ENCODE peak calls at places on chromosomes 7 and 10, in seven cellular contexts. One of them, this sample, is unnamed.

GRCh38 chr7:106108988-106109387 is 3.1 kb downstream of the SYPL1 start:
- DNase-seq in osteoblast: no peak
- DNase-seq in adrenal gland: no peak
- DNase-seq in H1: no peak
- DNase-seq in GM23338: no peak
- DNase-seq in prostate gland: no peak
- DNase-seq in cardiac muscle cell: peak; percentile 19
- DNase-seq in this sample: no peak

GRCh38 chr10:5711637-5712036 is 27.0 kb downstream of the TASOR2 start:
- DNase-seq in osteoblast: no peak
- DNase-seq in adrenal gland: no peak
- DNase-seq in H1: no peak
- DNase-seq in GM23338: no peak
- DNase-seq in prostate gland: no peak
- DNase-seq in cardiac muscle cell: peak; percentile 3
- DNase-seq in this sample: no peak

GRCh38 chr7:87747681-87748080 is 119.5 kb downstream of the RUNDC3B start:
- DNase-seq in osteoblast: no peak
- DNase-seq in adrenal gland: no peak
- DNase-seq in H1: no peak
- DNase-seq in GM23338: no peak
- DNase-seq in prostate gland: no peak
- DNase-seq in cardiac muscle cell: no peak
- DNase-seq in this sample: no peak

GRCh38 chr7:22715969-22716368 is 11.0 kb upstream of the IL6 start:
- DNase-seq in osteoblast: no peak
- DNase-seq in adrenal gland: no peak
- DNase-seq in H1: no peak
- DNase-seq in GM23338: no peak
- DNase-seq in prostate gland: no peak
- DNase-seq in cardiac muscle cell: no peak
- DNase-seq in this sample: no peak

GRCh38 chr10:14476641-14477407 is 146.1 kb upstream of the FRMD4A start:
- DNase-seq in osteoblast: no peak
- DNase-seq in adrenal gland: no peak
- DNase-seq in H1: no peak
- DNase-seq in GM23338: no peak
- DNase-seq in prostate gland: no peak
- DNase-seq in cardiac muscle cell: peak; percentile 34
- DNase-seq in this sample: no peak

GRCh38 chr7:45122975-45123860 is 11.7 kb upstream of the TBRG4 start:
- DNase-seq in osteoblast: no peak
- DNase-seq in adrenal gland: no peak
- DNase-seq in H1: no peak
- DNase-seq in GM23338: no peak
- DNase-seq in prostate gland: no peak
- DNase-seq in cardiac muscle cell: no peak
- DNase-seq in this sample: no peak

GRCh38 chr10:119496282-119496681 is 46.2 kb downstream of the RGS10 start:
- DNase-seq in osteoblast: peak; percentile 34
- DNase-seq in adrenal gland: no peak
- DNase-seq in H1: no peak
- DNase-seq in GM23338: no peak
- DNase-seq in prostate gland: no peak
- DNase-seq in cardiac muscle cell: no peak
- DNase-seq in this sample: no peak

GRCh38 chr7:52959878-52960660 is 75.4 kb upstream of the POM121L12 start:
- DNase-seq in osteoblast: peak; percentile 30
- DNase-seq in adrenal gland: no peak
- DNase-seq in H1: no peak
- DNase-seq in GM23338: no peak
- DNase-seq in prostate gland: no peak
- DNase-seq in cardiac muscle cell: no peak
- DNase-seq in this sample: no peak

GRCh38 chr7:70316745-70317144 is 718.5 kb downstream of the AUTS2 start:
- DNase-seq in osteoblast: no peak
- DNase-seq in adrenal gland: no peak
- DNase-seq in H1: no peak
- DNase-seq in GM23338: no peak
- DNase-seq in prostate gland: no peak
- DNase-seq in cardiac muscle cell: no peak
- DNase-seq in this sample: no peak

GRCh38 chr7:12092499-12093130 is 118.5 kb upstream of the TMEM106B start:
- DNase-seq in osteoblast: no peak
- DNase-seq in adrenal gland: no peak
- DNase-seq in H1: no peak
- DNase-seq in GM23338: no peak
- DNase-seq in prostate gland: no peak
- DNase-seq in cardiac muscle cell: peak; percentile 11
- DNase-seq in this sample: no peak

GRCh38 chr10:56874950-56875349 is 513.9 kb upstream of the ZWINT start:
- DNase-seq in osteoblast: no peak
- DNase-seq in adrenal gland: no peak
- DNase-seq in H1: no peak
- DNase-seq in GM23338: no peak
- DNase-seq in prostate gland: no peak
- DNase-seq in cardiac muscle cell: no peak
- DNase-seq in this sample: no peak

GRCh38 chr10:131436467-131436866 is 124.9 kb upstream of the TCERG1L start:
- DNase-seq in osteoblast: no peak
- DNase-seq in adrenal gland: no peak
- DNase-seq in H1: no peak
- DNase-seq in GM23338: no peak
- DNase-seq in prostate gland: no peak
- DNase-seq in cardiac muscle cell: no peak
- DNase-seq in this sample: no peak

GRCh38 chr7:27113991-27114866 is 11.7 kb upstream of the HOXA2 start:
- DNase-seq in osteoblast: peak; percentile 94
- DNase-seq in adrenal gland: no peak
- DNase-seq in H1: peak; percentile 52
- DNase-seq in GM23338: peak; percentile 41
- DNase-seq in prostate gland: peak; percentile 56
- DNase-seq in cardiac muscle cell: no peak
- DNase-seq in this sample: no peak

GRCh38 chr7:17545348-17545747 is 246.9 kb downstream of the AHR start:
- DNase-seq in osteoblast: no peak
- DNase-seq in adrenal gland: no peak
- DNase-seq in H1: no peak
- DNase-seq in GM23338: no peak
- DNase-seq in prostate gland: no peak
- DNase-seq in cardiac muscle cell: peak; percentile 44
- DNase-seq in this sample: no peak

GRCh38 chr10:74825033-74825370 is 1.4 kb upstream of the KAT6B start:
- DNase-seq in osteoblast: peak; percentile 83
- DNase-seq in adrenal gland: peak; percentile 50
- DNase-seq in H1: peak; percentile 70
- DNase-seq in GM23338: peak; percentile 57
- DNase-seq in prostate gland: peak; percentile 12
- DNase-seq in cardiac muscle cell: no peak
- DNase-seq in this sample: no peak

GRCh38 chr10:20877986-20878979 is 18.8 kb downstream of the NEBL start:
- DNase-seq in osteoblast: no peak
- DNase-seq in adrenal gland: no peak
- DNase-seq in H1: no peak
- DNase-seq in GM23338: no peak
- DNase-seq in prostate gland: no peak
- DNase-seq in cardiac muscle cell: peak; percentile 27
- DNase-seq in this sample: no peak

GRCh38 chr7:40802497-40802896 is 667.7 kb downstream of the SUGCT start:
- DNase-seq in osteoblast: no peak
- DNase-seq in adrenal gland: no peak
- DNase-seq in H1: no peak
- DNase-seq in GM23338: no peak
- DNase-seq in prostate gland: no peak
- DNase-seq in cardiac muscle cell: no peak
- DNase-seq in this sample: no peak

GRCh38 chr7:74175270-74175803 is 1.2 kb downstream of the EIF4H start:
- DNase-seq in osteoblast: no peak
- DNase-seq in adrenal gland: no peak
- DNase-seq in H1: no peak
- DNase-seq in GM23338: no peak
- DNase-seq in prostate gland: peak; percentile 17
- DNase-seq in cardiac muscle cell: no peak
- DNase-seq in this sample: no peak

GRCh38 chr7:74173491-74173865 is 678 bp upstream of the EIF4H start:
- DNase-seq in osteoblast: peak; percentile 71
- DNase-seq in adrenal gland: no peak
- DNase-seq in H1: no peak
- DNase-seq in GM23338: no peak
- DNase-seq in prostate gland: no peak
- DNase-seq in cardiac muscle cell: no peak
- DNase-seq in this sample: no peak

GRCh38 chr7:74173866-74174605 is at the start of gene EIF4H:
- DNase-seq in osteoblast: peak; percentile 99
- DNase-seq in adrenal gland: peak; percentile 97
- DNase-seq in H1: peak; percentile 100
- DNase-seq in GM23338: peak; percentile 95
- DNase-seq in prostate gland: peak; percentile 95
- DNase-seq in cardiac muscle cell: peak; percentile 98
- DNase-seq in this sample: peak; percentile 98

GRCh38 chr7:74173074-74173473 is 1.1 kb upstream of the EIF4H start:
- DNase-seq in osteoblast: no peak
- DNase-seq in adrenal gland: peak; percentile 46
- DNase-seq in H1: no peak
- DNase-seq in GM23338: peak; percentile 46
- DNase-seq in prostate gland: no peak
- DNase-seq in cardiac muscle cell: no peak
- DNase-seq in this sample: peak; percentile 26

DNA sequence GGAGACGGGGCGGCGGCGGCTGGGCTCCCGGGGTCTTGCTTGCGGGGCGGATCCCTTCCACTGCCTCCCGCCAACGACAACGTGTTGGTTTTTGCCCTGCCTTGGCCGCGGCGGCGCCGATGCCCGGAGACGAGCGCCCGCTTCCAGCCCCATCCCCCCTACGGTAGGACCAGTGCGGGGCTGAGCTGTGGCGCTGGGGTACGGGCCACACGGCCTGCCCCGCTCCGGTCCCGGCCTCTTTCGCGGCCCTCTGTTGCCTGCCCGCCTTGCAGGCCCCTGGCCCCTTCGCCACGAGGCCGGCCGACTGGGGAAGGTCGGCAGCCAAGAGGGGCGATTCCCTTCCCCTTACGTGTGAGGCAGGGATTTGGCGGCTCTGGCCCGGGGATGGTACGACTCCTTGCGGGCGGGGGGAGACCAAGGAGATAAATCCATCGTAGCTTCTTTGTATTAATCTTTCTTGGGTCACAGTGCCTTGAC is 488 bp downstream of the EIF4H start:
- DNase-seq in osteoblast: peak; percentile 85
- DNase-seq in adrenal gland: peak; percentile 58
- DNase-seq in H1: no peak
- DNase-seq in GM23338: peak; percentile 65
- DNase-seq in prostate gland: peak; percentile 20
- DNase-seq in cardiac muscle cell: peak; percentile 66
- DNase-seq in this sample: peak; percentile 46
- TF ChIP-seq CTCF in osteoblast: no peak
- TF ChIP-seq CTCF in adrenal gland: no peak
- TF ChIP-seq CTCF in H1: no peak
- TF ChIP-seq CTCF in GM23338: no peak
- TF ChIP-seq CTCF in prostate gland: no peak
- TF ChIP-seq CTCF in cardiac muscle cell: peak; percentile 10
- TF ChIP-seq CTCF in this sample: no peak

GRCh38 chr10:76248781-76249180 is 817.4 kb downstream of the LRMDA start:
- DNase-seq in osteoblast: no peak
- DNase-seq in adrenal gland: no peak
- DNase-seq in H1: no peak
- DNase-seq in GM23338: no peak
- DNase-seq in prostate gland: no peak
- DNase-seq in cardiac muscle cell: peak; percentile 42
- DNase-seq in this sample: no peak

GRCh38 chr10:76245951-76246495 is 814.6 kb downstream of the LRMDA start:
- DNase-seq in osteoblast: no peak
- DNase-seq in adrenal gland: no peak
- DNase-seq in H1: no peak
- DNase-seq in GM23338: no peak
- DNase-seq in prostate gland: no peak
- DNase-seq in cardiac muscle cell: no peak
- DNase-seq in this sample: no peak

GRCh38 chr10:76242956-76243355 is 811.5 kb downstream of the LRMDA start:
- DNase-seq in osteoblast: no peak
- DNase-seq in adrenal gland: no peak
- DNase-seq in H1: no peak
- DNase-seq in GM23338: no peak
- DNase-seq in prostate gland: no peak
- DNase-seq in cardiac muscle cell: no peak
- DNase-seq in this sample: peak; percentile 48

GRCh38 chr10:76244061-76244686 is 812.8 kb downstream of the LRMDA start:
- DNase-seq in osteoblast: no peak
- DNase-seq in adrenal gland: no peak
- DNase-seq in H1: no peak
- DNase-seq in GM23338: no peak
- DNase-seq in prostate gland: no peak
- DNase-seq in cardiac muscle cell: peak; percentile 78
- DNase-seq in this sample: no peak
- H3K27ac ChIP-seq in osteoblast: no peak overlapping the region
- H3K27ac ChIP-seq in adrenal gland: no peak overlapping the region
- H3K27ac ChIP-seq in H1: no peak overlapping the region
- H3K27ac ChIP-seq in GM23338: no peak overlapping the region
- H3K27ac ChIP-seq in prostate gland: no peak overlapping the region
- H3K27ac ChIP-seq in cardiac muscle cell: no peak overlapping the region
- H3K27ac ChIP-seq in this sample: no peak overlapping the region

GRCh38 chr7:158818325-158819213 is 10.7 kb downstream of the ESYT2 start:
- DNase-seq in osteoblast: peak; percentile 96
- DNase-seq in adrenal gland: peak; percentile 95
- DNase-seq in H1: peak; percentile 56
- DNase-seq in GM23338: peak; percentile 64
- DNase-seq in prostate gland: no peak
- DNase-seq in cardiac muscle cell: peak; percentile 96
- DNase-seq in this sample: peak; percentile 79
- TF ChIP-seq CTCF in osteoblast: peak; percentile 11
- TF ChIP-seq CTCF in adrenal gland: no peak
- TF ChIP-seq CTCF in H1: no peak
- TF ChIP-seq CTCF in GM23338: no peak
- TF ChIP-seq CTCF in prostate gland: no peak
- TF ChIP-seq CTCF in cardiac muscle cell: no peak
- TF ChIP-seq CTCF in this sample: no peak

DNA sequence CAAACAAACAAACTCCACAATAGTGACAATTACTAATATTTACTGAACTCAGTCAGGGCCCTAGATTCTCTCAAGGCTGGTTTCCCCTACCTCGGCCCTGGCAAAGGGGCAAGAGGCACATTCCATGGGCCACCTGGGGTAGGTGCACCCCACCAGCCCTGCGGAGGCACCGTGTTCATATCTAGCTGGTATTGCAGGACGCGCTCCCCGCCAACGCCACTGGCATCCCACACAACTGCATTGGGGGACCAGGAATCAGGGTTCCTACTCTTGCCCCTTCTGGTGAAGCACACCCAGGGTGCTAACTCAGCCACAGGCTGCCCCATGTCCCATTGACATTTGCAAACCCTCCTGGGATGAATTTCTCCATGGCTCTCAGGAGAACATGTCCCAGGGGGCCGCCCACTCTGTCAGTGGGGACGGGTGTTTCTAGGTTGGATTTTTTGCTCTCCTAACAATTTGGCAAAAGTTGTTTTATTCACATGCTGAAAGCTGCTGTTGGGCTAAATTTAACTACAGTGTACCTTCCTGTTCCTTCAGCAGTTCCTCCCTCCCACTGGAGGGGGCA is 76.7 kb downstream of the ZRANB1 start:
- DNase-seq in osteoblast: no peak
- DNase-seq in adrenal gland: no peak
- DNase-seq in H1: no peak
- DNase-seq in GM23338: no peak
- DNase-seq in prostate gland: no peak
- DNase-seq in cardiac muscle cell: no peak
- DNase-seq in this sample: no peak
- H3K27ac ChIP-seq in osteoblast: no peak overlapping the region
- H3K27ac ChIP-seq in adrenal gland: peak overlapping the region; percentile 44
- H3K27ac ChIP-seq in H1: no peak overlapping the region
- H3K27ac ChIP-seq in GM23338: no peak overlapping the region
- H3K27ac ChIP-seq in prostate gland: no peak overlapping the region
- H3K27ac ChIP-seq in cardiac muscle cell: no peak overlapping the region
- H3K27ac ChIP-seq in this sample: no peak overlapping the region

This sample was measured in thyroid gland.